ENCODE peak calls at places on chromosome 7, in nine cellular contexts. V is fibroblast of gingiva; X is stimulated activated CD4-positive, alpha-beta T cell treated with anti-CD3 and anti-CD28 coated beads, Interleukin-12 subunit alpha, Interleukin-12 subunit beta, amount 100 ng/mL, for 48 hours; C is omental fat pad; B is T follicular helper cell; O is activated naive CD8-positive, alpha-beta T cell treated with anti-CD3 and anti-CD28 coated beads, Interleukin-2, amount 50 U/mL, for 16 hours; G is body of pancreas; D is cardiac septum; F is head of caudate nucleus. Y is an unnamed sample.

GRCh38 chr7:131170440-131171105 is 157.1 kb upstream of the MKLN1 start:
- DNase-seq in V (no peak), X (no peak), C (no peak), B (no peak), O (no peak), G (no peak), D (no peak), F (no peak), Y (peak; percentile 3)

GRCh38 chr7:50246551-50246950 is 58.0 kb upstream of the IKZF1 start:
- DNase-seq in V (no peak), X (no peak), C (no peak), B (no peak), O (no peak), G (no peak), D (no peak), F (no peak), Y (peak; percentile 32)

GRCh38 chr7:29349362-29349761 is 154.8 kb downstream of the CHN2 start:
- DNase-seq in V (no peak), X (no peak), C (no peak), B (no peak), O (no peak), G (no peak), D (no peak), F (no peak), Y (no peak)

GRCh38 chr7:140327261-140327661 is 71.1 kb downstream of the SLC37A3 start:
- DNase-seq in V (no peak), X (no peak), C (no peak), B (no peak), O (no peak), G (no peak), D (no peak), F (no peak), Y (no peak)

GRCh38 chr7:22726849-22727792 is at the start of gene IL6:
- DNase-seq in V (peak; percentile 94), X (no peak), C (no peak), B (no peak), O (no peak), G (peak; percentile 80), D (peak; percentile 90), F (peak; percentile 85), Y (peak; percentile 70)

GRCh38 chr7:74019149-74019548 is 8.8 kb upstream of the ELN start:
- DNase-seq in V (no peak), X (no peak), C (no peak), B (no peak), O (no peak), G (no peak), D (no peak), F (no peak), Y (no peak)

GRCh38 chr7:32142649-32143048 is 72.4 kb upstream of the PDE1C start:
- DNase-seq in V (peak; percentile 15), X (no peak), C (no peak), B (no peak), O (no peak), G (no peak), D (no peak), F (no peak), Y (no peak)

GRCh38 chr7:47819054-47819920 is 129.0 kb downstream of the PKD1L1 start:
- DNase-seq in V (peak; percentile 67), X (peak; percentile 9), C (peak; percentile 46), B (no peak), O (peak; percentile 9), G (peak; percentile 70), D (no peak), F (peak; percentile 83), Y (peak; percentile 60)

GRCh38 chr7:129644634-129645230 is 33.2 kb downstream of the NRF1 start:
- DNase-seq in V (peak; percentile 47), X (no peak), C (no peak), B (no peak), O (no peak), G (no peak), D (no peak), F (no peak), Y (peak; percentile 54)

GRCh38 chr7:98254951-98255610 is 3.0 kb upstream of the TECPR1 start:
- DNase-seq in V (no peak), X (no peak), C (no peak), B (no peak), O (no peak), G (no peak), D (no peak), F (no peak), Y (peak; percentile 87)

GRCh38 chr7:89994483-89994882 is 159.8 kb upstream of the STEAP1 start:
- DNase-seq in V (no peak), X (no peak), C (no peak), B (no peak), O (no peak), G (no peak), D (no peak), F (no peak), Y (no peak)

GRCh38 chr7:156497776-156498509 is 142.6 kb upstream of the RNF32 start:
- DNase-seq in V (no peak), X (no peak), C (no peak), B (no peak), O (no peak), G (no peak), D (no peak), F (no peak), Y (no peak)

GRCh38 chr7:111735661-111736323 is 173.5 kb upstream of the IMMP2L start:
- DNase-seq in V (peak; percentile 84), X (peak; percentile 5), C (no peak), B (peak; percentile 25), O (peak; percentile 45), G (peak; percentile 56), D (no peak), F (peak; percentile 77), Y (peak; percentile 77)